ENCODE peak calls at places on chromosomes 13 and 19, in ten cellular contexts. K is GM23338, L is HTR-8/SVneo, E is fibroblast of lung, Q is left lobe of liver, N is activated T-cell treated with anti-CD3 and anti-CD28 coated beads for 1 hour, J is NCI-H2107, O is endodermal cell, G is epithelial cell of esophagus, U is cardiac muscle cell. Y is an unnamed sample.

GRCh38 chr13:20968745-20969144 is 66.2 kb upstream of the XPO4 start:
- DNase-seq in K (no peak), L (no peak), E (no peak), Q (no peak), N (no peak), J (no peak), O (no peak), G (no peak), U (no peak), Y (no peak)

GRCh38 chr19:33604651-33605050 is 17.1 kb upstream of the CHST8 start:
- DNase-seq in K (no peak), L (no peak), E (no peak), Q (no peak), N (no peak), J (no peak), O (no peak), G (no peak), U (no peak), Y (no peak)

GRCh38 chr19:49677901-49678674 is 1.0 kb downstream of the PRMT1 start:
- DNase-seq in K (peak), L (peak), E (peak), Q (peak), N (peak), J (peak), O (peak), G (peak), U (peak), Y (no peak)

GRCh38 chr13:35818577-35819165 is 312.5 kb downstream of the DCLK1 start:
- DNase-seq in K (peak), L (peak), E (peak), Q (no peak), N (no peak), J (no peak), O (no peak), G (peak), U (peak), Y (no peak)

GRCh38 chr19:14248578-14249011 is 42.6 kb upstream of the ADGRL1 start:
- DNase-seq in K (peak), L (no peak), E (peak), Q (no peak), N (peak), J (peak), O (peak), G (no peak), U (peak), Y (no peak)

GRCh38 chr13:25732146-25732865 is 319.5 kb downstream of the SHISA2 start:
- DNase-seq in K (no peak), L (no peak), E (peak), Q (no peak), N (no peak), J (no peak), O (no peak), G (peak), U (peak), Y (no peak)

GRCh38 chr19:4594199-4594598 is 34.7 kb upstream of the SEMA6B start:
- DNase-seq in K (no peak), L (no peak), E (no peak), Q (no peak), N (no peak), J (no peak), O (no peak), G (no peak), U (no peak), Y (no peak)

GRCh38 chr19:35805518-35806102 is 7.0 kb downstream of the PRODH2 start:
- DNase-seq in K (no peak), L (no peak), E (no peak), Q (no peak), N (no peak), J (no peak), O (no peak), G (no peak), U (no peak), Y (no peak)

GRCh38 chr13:99086149-99086868 is 108.4 kb upstream of the DOCK9 start:
- DNase-seq in K (peak), L (peak), E (peak), Q (peak), N (peak), J (no peak), O (peak), G (peak), U (peak), Y (no peak)

GRCh38 chr13:35468195-35468594 is 8.3 kb downstream of the MAB21L1 start:
- DNase-seq in K (no peak), L (no peak), E (no peak), Q (no peak), N (no peak), J (no peak), O (no peak), G (no peak), U (no peak), Y (no peak)

GRCh38 chr13:25249001-25249543 is 38.2 kb downstream of the MTMR6 start:
- DNase-seq in K (peak), L (no peak), E (peak), Q (no peak), N (no peak), J (no peak), O (peak), G (peak), U (peak), Y (no peak)

GRCh38 chr13:35917252-35917941 is 213.8 kb downstream of the DCLK1 start:
- DNase-seq in K (peak), L (no peak), E (no peak), Q (no peak), N (no peak), J (no peak), O (no peak), G (no peak), U (peak), Y (no peak)

GRCh38 chr13:24124789-24125476 is 35.6 kb upstream of the SPATA13 start:
- DNase-seq in K (peak), L (no peak), E (no peak), Q (no peak), N (no peak), J (no peak), O (no peak), G (no peak), U (no peak), Y (no peak)

GRCh38 chr13:50991624-50992610 is 82.3 kb downstream of the RNASEH2B start:
- DNase-seq in K (no peak), L (no peak), E (no peak), Q (no peak), N (no peak), J (no peak), O (no peak), G (no peak), U (no peak), Y (no peak)

GRCh38 chr13:27011661-27012060 is 159.9 kb downstream of the USP12 start:
- DNase-seq in K (no peak), L (no peak), E (no peak), Q (peak), N (no peak), J (no peak), O (peak), G (no peak), U (no peak), Y (no peak)

GRCh38 chr19:49390131-49390977 is 2.3 kb downstream of the KASH5 start:
- DNase-seq in K (no peak), L (no peak), E (no peak), Q (no peak), N (no peak), J (no peak), O (no peak), G (no peak), U (no peak), Y (no peak)

GRCh38 chr19:34459614-34460013 is 21.9 kb upstream of the WTIP start:
- DNase-seq in K (no peak), L (no peak), E (no peak), Q (no peak), N (no peak), J (no peak), O (no peak), G (peak), U (no peak), Y (no peak)

GRCh38 chr13:41026806-41027205 is 7.7 kb upstream of the ELF1 start:
- DNase-seq in K (no peak), L (no peak), E (no peak), Q (no peak), N (no peak), J (no peak), O (no peak), G (no peak), U (no peak), Y (no peak)

GRCh38 chr13:39023316-39023715 is 14.6 kb downstream of the PROSER1 start:
- DNase-seq in K (peak), L (no peak), E (peak), Q (no peak), N (no peak), J (no peak), O (no peak), G (peak), U (peak), Y (no peak)

GRCh38 chr19:50349277-50350057 is 16.0 kb downstream of the NAPSA start:
- DNase-seq in K (peak), L (no peak), E (no peak), Q (no peak), N (no peak), J (no peak), O (no peak), G (no peak), U (no peak), Y (no peak)

GRCh38 chr19:17328517-17329060 is 6.1 kb downstream of the ANO8 start:
- DNase-seq in K (peak), L (no peak), E (no peak), Q (no peak), N (peak), J (no peak), O (peak), G (no peak), U (no peak), Y (no peak)

GRCh38 chr13:103510007-103510406 is 443.8 kb upstream of the SLC10A2 start:
- DNase-seq in K (peak), L (no peak), E (no peak), Q (no peak), N (no peak), J (no peak), O (no peak), G (no peak), U (no peak), Y (no peak)

GRCh38 chr13:50892162-50892944 is 17.2 kb upstream of the RNASEH2B start:
- DNase-seq in K (no peak), L (no peak), E (no peak), Q (no peak), N (no peak), J (no peak), O (no peak), G (no peak), U (no peak), Y (no peak)

GRCh38 chr19:2188708-2189385 is 25.1 kb downstream of the DOT1L start:
- DNase-seq in K (no peak), L (no peak), E (peak), Q (no peak), N (no peak), J (no peak), O (no peak), G (peak), U (no peak), Y (no peak)

GRCh38 chr13:109691689-109692088 is 94.7 kb downstream of the IRS2 start:
- DNase-seq in K (no peak), L (no peak), E (no peak), Q (no peak), N (no peak), J (no peak), O (no peak), G (no peak), U (no peak), Y (no peak)

GRCh38 chr13:30725331-30726085 is 9.8 kb upstream of the ALOX5AP start:
- DNase-seq in K (no peak), L (no peak), E (peak), Q (peak), N (no peak), J (no peak), O (peak), G (no peak), U (no peak), Y (no peak)

GRCh38 chr13:112132142-112132541 is 65.2 kb downstream of the SOX1 start:
- DNase-seq in K (no peak), L (no peak), E (no peak), Q (no peak), N (no peak), J (no peak), O (no peak), G (no peak), U (no peak), Y (no peak)